ENCODE peak calls at places on chromosomes 11 and 22, in nine cellular contexts. O is amniotic stem cell; R is hippocampal formation; Q is A172; B is esophagus squamous epithelium; E is NCI-H1930; T is aorta; X is activated CD4-positive, alpha-beta T cell treated with anti-CD3 and anti-CD28 coated beads for 48 hours; L is HTR-8/SVneo. D is an unnamed sample.

GRCh38 chr11:123239371-123240150 is 44.5 kb upstream of the CLMP start:
- DNase-seq in O (no peak), X (no peak), R (no peak), L (no peak), E (no peak), T (no peak), B (no peak), Q (peak), D (no peak)

GRCh38 chr11:70206977-70207376 is 3.9 kb downstream of the FADD start:
- DNase-seq in R (no peak), L (no peak), X (no peak), T (no peak), E (no peak), Q (no peak), O (no peak), B (no peak), D (no peak)

GRCh38 chr11:2987881-2988280 is 4.2 kb downstream of the NAP1L4 start:
- DNase-seq in R (no peak), O (no peak), Q (no peak), B (no peak), E (no peak), X (peak), L (no peak), T (no peak), D (no peak)

GRCh38 chr11:35009941-35010337 is 93.5 kb downstream of the PDHX start:
- DNase-seq in X (no peak), R (no peak), Q (peak), E (no peak), T (no peak), B (no peak), O (no peak), L (no peak), D (no peak)

GRCh38 chr22:17777005-17777716 is 2.9 kb upstream of the BID start:
- DNase-seq in T (peak), B (no peak), Q (no peak), X (peak), R (no peak), O (no peak), L (no peak), E (no peak), D (peak)

GRCh38 chr22:44620129-44620840 is 81.7 kb upstream of the PRR5 start:
- DNase-seq in B (no peak), R (no peak), Q (no peak), L (no peak), E (peak), O (no peak), X (peak), T (peak), D (peak)

GRCh38 chr11:133865466-133865865 is 20.2 kb upstream of the SPATA19 start:
- DNase-seq in E (no peak), B (no peak), T (no peak), L (no peak), Q (no peak), R (no peak), X (no peak), O (no peak), D (no peak)

GRCh38 chr11:34468209-34468841 is 29.6 kb downstream of the CAT start:
- DNase-seq in E (no peak), Q (peak), R (no peak), B (no peak), T (no peak), O (no peak), X (peak), L (peak), D (no peak)

GRCh38 chr11:73283316-73284035 is 11.3 kb downstream of the P2RY6 start:
- DNase-seq in T (peak), E (no peak), O (no peak), X (no peak), Q (no peak), R (no peak), B (no peak), L (no peak), D (no peak)

GRCh38 chr11:13944801-13945505 is 17.6 kb upstream of the SPON1 start:
- DNase-seq in Q (no peak), O (no peak), T (no peak), L (no peak), E (no peak), R (peak), B (no peak), X (no peak), D (no peak)

GRCh38 chr11:18321622-18321990 is 334 bp downstream of the HPS5 start:
- DNase-seq in X (no peak), L (no peak), Q (no peak), O (no peak), B (no peak), R (peak), T (no peak), E (no peak), D (no peak)

GRCh38 chr11:33869511-33870422 is 22.1 kb downstream of the LMO2 start:
- DNase-seq in O (no peak), X (peak), T (peak), B (no peak), L (peak), Q (peak), R (no peak), E (peak), D (no peak)

GRCh38 chr11:125084761-125085231 is 21.7 kb downstream of the SLC37A2 start:
- DNase-seq in E (no peak), Q (no peak), B (no peak), L (no peak), R (no peak), O (no peak), X (no peak), T (no peak), D (no peak)

GRCh38 chr11:10666976-10667892 is 26.3 kb downstream of the IRAG1 start:
- DNase-seq in L (no peak), T (peak), E (no peak), B (no peak), Q (no peak), X (no peak), O (no peak), R (no peak), D (no peak)

GRCh38 chr22:21929253-21929652 is 23.4 kb downstream of the PPM1F start:
- DNase-seq in O (no peak), B (no peak), E (no peak), R (no peak), X (no peak), L (no peak), T (no peak), Q (no peak), D (no peak)

GRCh38 chr11:109140857-109141515 is 281.0 kb upstream of the C11orf87 start:
- DNase-seq in X (no peak), L (no peak), Q (no peak), E (no peak), T (no peak), R (no peak), O (no peak), B (no peak), D (no peak)

GRCh38 chr22:50314455-50315288 is 7.2 kb upstream of the PLXNB2 start:
- DNase-seq in Q (no peak), T (peak), L (no peak), R (no peak), X (peak), O (no peak), B (no peak), E (no peak), D (no peak)

GRCh38 chr22:18979957-18980356 is 43.9 kb upstream of the PRODH start:
- DNase-seq in Q (no peak), O (no peak), L (no peak), R (no peak), E (no peak), X (no peak), T (peak), B (no peak), D (no peak)

GRCh38 chr11:66934971-66935779 is 23.0 kb downstream of the PC start:
- DNase-seq in O (no peak), L (no peak), B (no peak), Q (no peak), E (no peak), X (no peak), R (no peak), T (no peak), D (no peak)

GRCh38 chr22:37015587-37015878 is 3.7 kb downstream of the TST start:
- DNase-seq in Q (no peak), X (no peak), B (no peak), R (no peak), O (no peak), E (no peak), L (no peak), T (no peak), D (no peak)

D was measured in T-helper 2 cell.